ENCODE peak calls at places on chromosome X, in five cellular contexts. One of them, this sample, is unnamed. For H3K9me3, H3K36me3 and H3K27me3, the result is how much of the 10 kb centered on the place peaks cover.

GRCh38 chrX:129493643-129494042 is 29.6 kb downstream of the SMARCA1 start:
- DNase-seq in GM12878: no peak
- DNase-seq in body of pancreas: no peak
- DNase-seq in Peyer's patch: no peak
- DNase-seq in aorta: no peak
- DNase-seq in this sample: no peak

GRCh38 chrX:131907488-131908314 is 115.4 kb upstream of the STK26 start:
- DNase-seq in GM12878: no peak
- DNase-seq in body of pancreas: no peak
- DNase-seq in Peyer's patch: no peak
- DNase-seq in aorta: no peak
- DNase-seq in this sample: no peak

GRCh38 chrX:16469870-16470269 is 180.1 kb upstream of the S100G start:
- DNase-seq in GM12878: no peak
- DNase-seq in body of pancreas: no peak
- DNase-seq in Peyer's patch: no peak
- DNase-seq in aorta: no peak
- DNase-seq in this sample: no peak

GRCh38 chrX:149461746-149462145 is 43.4 kb downstream of the IDS start:
- DNase-seq in GM12878: no peak
- DNase-seq in body of pancreas: no peak
- DNase-seq in Peyer's patch: no peak
- DNase-seq in aorta: no peak
- DNase-seq in this sample: no peak

GRCh38 chrX:20300822-20301221 is 34.1 kb upstream of the RPS6KA3 start:
- DNase-seq in GM12878: no peak
- DNase-seq in body of pancreas: no peak
- DNase-seq in Peyer's patch: no peak
- DNase-seq in aorta: no peak
- DNase-seq in this sample: no peak

GRCh38 chrX:106039920-106040319 is 1.4 kb upstream of the SERPINA7 start:
- DNase-seq in GM12878: no peak
- DNase-seq in body of pancreas: peak
- DNase-seq in Peyer's patch: peak
- DNase-seq in aorta: no peak
- DNase-seq in this sample: peak

GRCh38 chrX:53290441-53291041 is 9.2 kb upstream of the IQSEC2 start:
- DNase-seq in GM12878: no peak
- DNase-seq in body of pancreas: no peak
- DNase-seq in Peyer's patch: peak
- DNase-seq in aorta: no peak
- DNase-seq in this sample: no peak

GRCh38 chrX:44433556-44433955 is 90.1 kb upstream of the EFHC2 start:
- DNase-seq in GM12878: no peak
- DNase-seq in body of pancreas: no peak
- DNase-seq in Peyer's patch: no peak
- DNase-seq in aorta: no peak
- DNase-seq in this sample: no peak

GRCh38 chrX:108348525-108348924 is 89.7 kb downstream of the COL4A6 start:
- DNase-seq in GM12878: no peak
- DNase-seq in body of pancreas: no peak
- DNase-seq in Peyer's patch: no peak
- DNase-seq in aorta: no peak
- DNase-seq in this sample: no peak

GRCh38 chrX:25021132-25021498 is 5.3 kb upstream of the ARX start:
- DNase-seq in GM12878: no peak
- DNase-seq in body of pancreas: no peak
- DNase-seq in Peyer's patch: no peak
- DNase-seq in aorta: no peak
- DNase-seq in this sample: no peak

GRCh38 chrX:138775501-138775900 is 64.0 kb upstream of the FGF13 start:
- DNase-seq in GM12878: no peak
- DNase-seq in body of pancreas: no peak
- DNase-seq in Peyer's patch: no peak
- DNase-seq in aorta: no peak
- DNase-seq in this sample: peak

GRCh38 chrX:129176710-129177109 is 346.6 kb downstream of the SMARCA1 start:
- DNase-seq in GM12878: no peak
- DNase-seq in body of pancreas: no peak
- DNase-seq in Peyer's patch: no peak
- DNase-seq in aorta: no peak
- DNase-seq in this sample: no peak

GRCh38 chrX:69085826-69086225 is 79.4 kb downstream of the PJA1 start:
- DNase-seq in GM12878: no peak
- DNase-seq in body of pancreas: no peak
- DNase-seq in Peyer's patch: no peak
- DNase-seq in aorta: no peak
- DNase-seq in this sample: no peak

GRCh38 chrX:130118396-130118795 is 8.1 kb upstream of the ELF4 start:
- DNase-seq in GM12878: no peak
- DNase-seq in body of pancreas: no peak
- DNase-seq in Peyer's patch: no peak
- DNase-seq in aorta: no peak
- DNase-seq in this sample: no peak

GRCh38 chrX:69362889-69363288 is 141.2 kb upstream of the NALF2 start:
- DNase-seq in GM12878: no peak
- DNase-seq in body of pancreas: no peak
- DNase-seq in Peyer's patch: no peak
- DNase-seq in aorta: no peak
- DNase-seq in this sample: no peak

GRCh38 chrX:18964026-18964425 is 19.9 kb downstream of the PHKA2 start:
- DNase-seq in GM12878: no peak
- DNase-seq in body of pancreas: no peak
- DNase-seq in Peyer's patch: no peak
- DNase-seq in aorta: no peak
- DNase-seq in this sample: no peak

GRCh38 chrX:153065389-153065788 is 6.9 kb upstream of the PNMA6A start:
- DNase-seq in GM12878: no peak
- DNase-seq in body of pancreas: no peak
- DNase-seq in Peyer's patch: no peak
- DNase-seq in aorta: no peak
- DNase-seq in this sample: peak

GRCh38 chrX:131734621-131735020 is 190.7 kb downstream of the OR13H1 start:
- DNase-seq in GM12878: peak
- DNase-seq in body of pancreas: peak
- DNase-seq in Peyer's patch: peak
- DNase-seq in aorta: peak
- DNase-seq in this sample: no peak

GRCh38 chrX:17374619-17375360 is at the start of gene NHS:
- DNase-seq in GM12878: no peak
- DNase-seq in body of pancreas: peak
- DNase-seq in Peyer's patch: peak
- DNase-seq in aorta: peak
- DNase-seq in this sample: peak

DNA sequence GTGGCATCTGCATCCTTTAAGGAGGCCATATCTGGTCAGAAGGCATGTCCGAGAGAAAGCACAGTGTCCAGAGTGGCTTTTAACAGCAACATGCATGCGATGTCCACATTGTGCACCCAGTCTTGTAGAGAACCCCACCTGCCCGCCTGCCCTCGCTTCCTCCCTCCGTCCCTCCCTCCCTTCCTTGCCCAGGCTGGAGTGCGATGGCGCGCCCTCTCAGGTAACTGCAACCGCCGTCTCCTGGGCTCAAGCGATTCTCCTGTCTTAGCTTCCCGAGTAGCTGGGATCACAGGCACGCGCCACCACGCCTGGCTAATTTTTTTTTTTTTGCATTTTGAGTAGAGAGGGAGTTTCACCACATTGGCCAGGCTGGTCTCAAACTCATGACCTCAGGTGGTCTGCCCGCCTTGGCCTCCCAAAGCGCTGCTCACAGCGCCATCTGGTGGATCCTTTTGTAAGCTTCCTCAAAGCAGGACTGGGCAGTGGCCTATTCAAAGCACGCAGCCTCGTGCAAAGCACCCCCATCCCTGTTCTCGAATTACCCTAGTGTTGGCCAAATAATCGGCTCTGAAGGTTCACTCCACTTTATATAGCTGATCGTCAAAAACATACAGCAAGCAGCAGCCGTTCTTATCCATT is 15.0 kb downstream of the BRCC3 start:
- DNase-seq in GM12878: no peak
- DNase-seq in body of pancreas: peak
- DNase-seq in Peyer's patch: peak
- DNase-seq in aorta: no peak
- DNase-seq in this sample: peak
- H3K9me3 ChIP-seq in GM12878: under half
- H3K9me3 ChIP-seq in body of pancreas: under half
- H3K9me3 ChIP-seq in Peyer's patch: under half
- H3K9me3 ChIP-seq in aorta: under half
- H3K9me3 ChIP-seq in this sample: under half

GRCh38 chrX:1391370-1391706 is 575 bp downstream of the SLC25A6 start:
- DNase-seq in GM12878: peak
- DNase-seq in body of pancreas: no peak
- DNase-seq in Peyer's patch: no peak
- DNase-seq in aorta: no peak
- DNase-seq in this sample: no peak
- H3K36me3 ChIP-seq in GM12878: under half
- H3K36me3 ChIP-seq in body of pancreas: under half
- H3K36me3 ChIP-seq in Peyer's patch: under half
- H3K36me3 ChIP-seq in aorta: under half
- H3K36me3 ChIP-seq in this sample: under half

DNA sequence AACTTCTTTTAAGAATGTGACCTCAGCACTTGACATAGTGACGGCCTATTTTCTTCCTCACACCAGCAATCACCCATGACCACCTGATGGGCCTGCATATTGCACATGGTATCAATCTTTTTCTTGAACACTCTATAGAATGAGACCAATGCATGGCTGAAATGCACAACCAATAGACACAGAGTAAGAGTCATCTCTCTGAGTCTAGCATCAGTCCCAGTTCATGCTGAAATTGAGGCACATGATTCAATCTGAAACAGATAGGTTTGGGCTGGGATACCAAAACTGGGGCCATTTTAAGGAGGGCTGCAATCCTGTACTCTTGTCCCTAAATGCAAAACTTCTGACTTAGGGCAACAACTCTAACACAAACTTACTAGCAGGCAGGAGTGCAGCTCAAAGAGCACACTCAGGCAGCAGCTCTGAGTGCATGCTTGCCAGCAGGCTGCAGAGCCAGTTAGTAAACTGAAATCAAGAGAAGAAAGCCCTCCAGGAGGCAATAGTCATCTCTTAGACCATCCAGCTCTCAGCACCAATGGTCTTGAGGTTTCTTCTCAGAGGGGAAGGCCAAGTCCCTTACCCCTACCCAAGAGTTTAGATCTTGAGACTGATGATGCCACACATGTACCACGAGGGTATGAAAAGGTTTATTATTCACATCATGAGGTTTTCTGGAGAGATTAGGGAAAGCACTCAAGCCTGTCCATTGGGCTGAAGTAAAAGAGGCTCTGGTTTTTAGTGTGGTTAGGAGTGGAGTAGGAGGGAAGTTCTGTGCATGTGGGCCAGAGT is 24.7 kb upstream of the GPR101 start:
- DNase-seq in GM12878: no peak
- DNase-seq in body of pancreas: no peak
- DNase-seq in Peyer's patch: no peak
- DNase-seq in aorta: no peak
- DNase-seq in this sample: no peak
- H3K27me3 ChIP-seq in GM12878: under half
- H3K27me3 ChIP-seq in body of pancreas: under half
- H3K27me3 ChIP-seq in Peyer's patch: under half
- H3K27me3 ChIP-seq in aorta: under half
- H3K27me3 ChIP-seq in this sample: under half

GRCh38 chrX:40931921-40932320 is 153.3 kb upstream of the USP9X start:
- DNase-seq in GM12878: no peak
- DNase-seq in body of pancreas: no peak
- DNase-seq in Peyer's patch: no peak
- DNase-seq in aorta: no peak
- DNase-seq in this sample: no peak
- H3K9me3 ChIP-seq in GM12878: under half
- H3K9me3 ChIP-seq in body of pancreas: under half
- H3K9me3 ChIP-seq in Peyer's patch: under half
- H3K9me3 ChIP-seq in aorta: under half
- H3K9me3 ChIP-seq in this sample: under half

This sample was measured in small intestine.